ENCODE peak calls at places on chromosomes 4 and X, in seven cellular contexts. One of them, this sample, is unnamed.

GRCh38 chr4:16783119-16783518 is 115.3 kb downstream of the LDB2 start:
- DNase-seq in cardiac muscle cell: no peak
- DNase-seq in right cardiac atrium: no peak
- DNase-seq in CD8-positive, alpha-beta T cell: no peak
- DNase-seq in MM.1S: no peak
- DNase-seq in Panc1: no peak
- DNase-seq in osteoblast: no peak
- DNase-seq in this sample: no peak

GRCh38 chr4:124868495-124868894 is 156.0 kb upstream of the ANKRD50 start:
- DNase-seq in cardiac muscle cell: no peak
- DNase-seq in right cardiac atrium: no peak
- DNase-seq in CD8-positive, alpha-beta T cell: no peak
- DNase-seq in MM.1S: no peak
- DNase-seq in Panc1: no peak
- DNase-seq in osteoblast: no peak
- DNase-seq in this sample: no peak

GRCh38 chrX:37380920-37381319 is 31.8 kb downstream of the PRRG1 start:
- DNase-seq in cardiac muscle cell: peak; percentile 69
- DNase-seq in right cardiac atrium: no peak
- DNase-seq in CD8-positive, alpha-beta T cell: no peak
- DNase-seq in MM.1S: no peak
- DNase-seq in Panc1: peak; percentile 24
- DNase-seq in osteoblast: no peak
- DNase-seq in this sample: peak; percentile 37

GRCh38 chr4:22427676-22428075 is 88.2 kb downstream of the ADGRA3 start:
- DNase-seq in cardiac muscle cell: no peak
- DNase-seq in right cardiac atrium: no peak
- DNase-seq in CD8-positive, alpha-beta T cell: no peak
- DNase-seq in MM.1S: no peak
- DNase-seq in Panc1: no peak
- DNase-seq in osteoblast: no peak
- DNase-seq in this sample: no peak

GRCh38 chrX:41332408-41332987 is 1.5 kb upstream of the DDX3X start:
- DNase-seq in cardiac muscle cell: no peak
- DNase-seq in right cardiac atrium: no peak
- DNase-seq in CD8-positive, alpha-beta T cell: no peak
- DNase-seq in MM.1S: peak; percentile 23
- DNase-seq in Panc1: no peak
- DNase-seq in osteoblast: no peak
- DNase-seq in this sample: peak; percentile 56

GRCh38 chr4:118335774-118336173 is 17.0 kb downstream of the PRSS12 start:
- DNase-seq in cardiac muscle cell: no peak
- DNase-seq in right cardiac atrium: no peak
- DNase-seq in CD8-positive, alpha-beta T cell: no peak
- DNase-seq in MM.1S: no peak
- DNase-seq in Panc1: no peak
- DNase-seq in osteoblast: no peak
- DNase-seq in this sample: no peak

GRCh38 chrX:101415180-101416130 is 7.4 kb downstream of the HNRNPH2 start:
- DNase-seq in cardiac muscle cell: peak; percentile 84
- DNase-seq in right cardiac atrium: no peak
- DNase-seq in CD8-positive, alpha-beta T cell: no peak
- DNase-seq in MM.1S: peak; percentile 69
- DNase-seq in Panc1: peak; percentile 64
- DNase-seq in osteoblast: peak; percentile 85
- DNase-seq in this sample: peak; percentile 66

GRCh38 chrX:10135561-10136399 is 21.0 kb upstream of the CLCN4 start:
- DNase-seq in cardiac muscle cell: no peak
- DNase-seq in right cardiac atrium: no peak
- DNase-seq in CD8-positive, alpha-beta T cell: no peak
- DNase-seq in MM.1S: no peak
- DNase-seq in Panc1: no peak
- DNase-seq in osteoblast: peak; percentile 47
- DNase-seq in this sample: no peak

GRCh38 chrX:5810636-5811035 is 418.0 kb downstream of the NLGN4X start:
- DNase-seq in cardiac muscle cell: no peak
- DNase-seq in right cardiac atrium: no peak
- DNase-seq in CD8-positive, alpha-beta T cell: no peak
- DNase-seq in MM.1S: no peak
- DNase-seq in Panc1: no peak
- DNase-seq in osteoblast: no peak
- DNase-seq in this sample: no peak

GRCh38 chr4:67581208-67581857 is 22.8 kb downstream of the STAP1 start:
- DNase-seq in cardiac muscle cell: no peak
- DNase-seq in right cardiac atrium: no peak
- DNase-seq in CD8-positive, alpha-beta T cell: no peak
- DNase-seq in MM.1S: no peak
- DNase-seq in Panc1: no peak
- DNase-seq in osteoblast: no peak
- DNase-seq in this sample: no peak

GRCh38 chr4:1039493-1040343 is 28.3 kb downstream of the FGFRL1 start:
- DNase-seq in cardiac muscle cell: peak; percentile 64
- DNase-seq in right cardiac atrium: peak; percentile 85
- DNase-seq in CD8-positive, alpha-beta T cell: no peak
- DNase-seq in MM.1S: no peak
- DNase-seq in Panc1: no peak
- DNase-seq in osteoblast: peak; percentile 98
- DNase-seq in this sample: peak; percentile 78

GRCh38 chr4:150032541-150032940 is 45.7 kb upstream of the DCLK2 start:
- DNase-seq in cardiac muscle cell: no peak
- DNase-seq in right cardiac atrium: no peak
- DNase-seq in CD8-positive, alpha-beta T cell: no peak
- DNase-seq in MM.1S: no peak
- DNase-seq in Panc1: no peak
- DNase-seq in osteoblast: no peak
- DNase-seq in this sample: no peak

GRCh38 chr4:110091426-110091825 is 107.0 kb downstream of the ELOVL6 start:
- DNase-seq in cardiac muscle cell: peak; percentile 64
- DNase-seq in right cardiac atrium: no peak
- DNase-seq in CD8-positive, alpha-beta T cell: no peak
- DNase-seq in MM.1S: no peak
- DNase-seq in Panc1: no peak
- DNase-seq in osteoblast: peak; percentile 30
- DNase-seq in this sample: peak; percentile 77

GRCh38 chr4:34973632-34974312 is 1270.5 kb downstream of the ARAP2 start:
- DNase-seq in cardiac muscle cell: no peak
- DNase-seq in right cardiac atrium: no peak
- DNase-seq in CD8-positive, alpha-beta T cell: no peak
- DNase-seq in MM.1S: no peak
- DNase-seq in Panc1: no peak
- DNase-seq in osteoblast: no peak
- DNase-seq in this sample: no peak

GRCh38 chr4:21879187-21879586 is 69.4 kb downstream of the KCNIP4 start:
- DNase-seq in cardiac muscle cell: peak; percentile 32
- DNase-seq in right cardiac atrium: no peak
- DNase-seq in CD8-positive, alpha-beta T cell: no peak
- DNase-seq in MM.1S: no peak
- DNase-seq in Panc1: no peak
- DNase-seq in osteoblast: peak; percentile 52
- DNase-seq in this sample: peak; percentile 20

GRCh38 chr4:139208404-139208945 is 31.5 kb upstream of the ELF2 start:
- DNase-seq in cardiac muscle cell: peak; percentile 86
- DNase-seq in right cardiac atrium: no peak
- DNase-seq in CD8-positive, alpha-beta T cell: no peak
- DNase-seq in MM.1S: peak; percentile 93
- DNase-seq in Panc1: no peak
- DNase-seq in osteoblast: no peak
- DNase-seq in this sample: peak; percentile 93

GRCh38 chrX:44619039-44619438 is 76.4 kb upstream of the FUNDC1 start:
- DNase-seq in cardiac muscle cell: no peak
- DNase-seq in right cardiac atrium: no peak
- DNase-seq in CD8-positive, alpha-beta T cell: no peak
- DNase-seq in MM.1S: no peak
- DNase-seq in Panc1: no peak
- DNase-seq in osteoblast: no peak
- DNase-seq in this sample: no peak

GRCh38 chr4:48629458-48629857 is 139.4 kb downstream of the ZAR1 start:
- DNase-seq in cardiac muscle cell: no peak
- DNase-seq in right cardiac atrium: no peak
- DNase-seq in CD8-positive, alpha-beta T cell: no peak
- DNase-seq in MM.1S: no peak
- DNase-seq in Panc1: no peak
- DNase-seq in osteoblast: no peak
- DNase-seq in this sample: no peak

GRCh38 chr4:104015680-104016079 is 295.9 kb upstream of the TACR3 start:
- DNase-seq in cardiac muscle cell: peak; percentile 2
- DNase-seq in right cardiac atrium: no peak
- DNase-seq in CD8-positive, alpha-beta T cell: no peak
- DNase-seq in MM.1S: peak; percentile 13
- DNase-seq in Panc1: no peak
- DNase-seq in osteoblast: peak; percentile 22
- DNase-seq in this sample: no peak

GRCh38 chrX:56728752-56729151 is 291 bp upstream of the NBDY start:
- DNase-seq in cardiac muscle cell: peak; percentile 37
- DNase-seq in right cardiac atrium: no peak
- DNase-seq in CD8-positive, alpha-beta T cell: no peak
- DNase-seq in MM.1S: peak; percentile 41
- DNase-seq in Panc1: no peak
- DNase-seq in osteoblast: no peak
- DNase-seq in this sample: peak; percentile 41

GRCh38 chr4:3223346-3223745 is 25.6 kb upstream of the MSANTD1 start:
- DNase-seq in cardiac muscle cell: no peak
- DNase-seq in right cardiac atrium: no peak
- DNase-seq in CD8-positive, alpha-beta T cell: no peak
- DNase-seq in MM.1S: no peak
- DNase-seq in Panc1: no peak
- DNase-seq in osteoblast: peak; percentile 60
- DNase-seq in this sample: no peak

GRCh38 chr4:109559625-109559982 is 442 bp upstream of the MCUB start:
- DNase-seq in cardiac muscle cell: peak; percentile 60
- DNase-seq in right cardiac atrium: peak; percentile 69
- DNase-seq in CD8-positive, alpha-beta T cell: peak; percentile 78
- DNase-seq in MM.1S: no peak
- DNase-seq in Panc1: no peak
- DNase-seq in osteoblast: peak; percentile 76
- DNase-seq in this sample: peak; percentile 69

GRCh38 chrX:54921427-54922021 is 900 bp downstream of the TRO start:
- DNase-seq in cardiac muscle cell: peak; percentile 75
- DNase-seq in right cardiac atrium: peak; percentile 88
- DNase-seq in CD8-positive, alpha-beta T cell: peak; percentile 66
- DNase-seq in MM.1S: peak; percentile 60
- DNase-seq in Panc1: no peak
- DNase-seq in osteoblast: peak; percentile 79
- DNase-seq in this sample: peak; percentile 85

GRCh38 chr4:73844352-73844751 is 7.9 kb downstream of the CXCL6 start:
- DNase-seq in cardiac muscle cell: peak; percentile 70
- DNase-seq in right cardiac atrium: no peak
- DNase-seq in CD8-positive, alpha-beta T cell: no peak
- DNase-seq in MM.1S: no peak
- DNase-seq in Panc1: no peak
- DNase-seq in osteoblast: peak; percentile 79
- DNase-seq in this sample: peak; percentile 85

GRCh38 chr4:142700521-142700920 is 145.6 kb downstream of the INPP4B start:
- DNase-seq in cardiac muscle cell: no peak
- DNase-seq in right cardiac atrium: no peak
- DNase-seq in CD8-positive, alpha-beta T cell: no peak
- DNase-seq in MM.1S: no peak
- DNase-seq in Panc1: no peak
- DNase-seq in osteoblast: no peak
- DNase-seq in this sample: no peak

GRCh38 chr4:142697303-142697702 is 148.8 kb downstream of the INPP4B start:
- DNase-seq in cardiac muscle cell: no peak
- DNase-seq in right cardiac atrium: no peak
- DNase-seq in CD8-positive, alpha-beta T cell: no peak
- DNase-seq in MM.1S: no peak
- DNase-seq in Panc1: no peak
- DNase-seq in osteoblast: no peak
- DNase-seq in this sample: no peak

GRCh38 chr4:142698541-142698940 is 147.6 kb downstream of the INPP4B start:
- DNase-seq in cardiac muscle cell: no peak
- DNase-seq in right cardiac atrium: no peak
- DNase-seq in CD8-positive, alpha-beta T cell: no peak
- DNase-seq in MM.1S: no peak
- DNase-seq in Panc1: no peak
- DNase-seq in osteoblast: no peak
- DNase-seq in this sample: no peak

GRCh38 chr4:142696334-142697122 is 149.6 kb downstream of the INPP4B start:
- DNase-seq in cardiac muscle cell: no peak
- DNase-seq in right cardiac atrium: no peak
- DNase-seq in CD8-positive, alpha-beta T cell: no peak
- DNase-seq in MM.1S: no peak
- DNase-seq in Panc1: no peak
- DNase-seq in osteoblast: no peak
- DNase-seq in this sample: peak; percentile 15

GRCh38 chr4:142697928-142698327 is 148.2 kb downstream of the INPP4B start:
- DNase-seq in cardiac muscle cell: no peak
- DNase-seq in right cardiac atrium: no peak
- DNase-seq in CD8-positive, alpha-beta T cell: no peak
- DNase-seq in MM.1S: no peak
- DNase-seq in Panc1: no peak
- DNase-seq in osteoblast: no peak
- DNase-seq in this sample: no peak
- H3K4me1 ChIP-seq in cardiac muscle cell: no peaks in the 10 kb centered on the region
- H3K4me1 ChIP-seq in right cardiac atrium: peaks cover 2% of the 10 kb centered on the region
- H3K4me1 ChIP-seq in CD8-positive, alpha-beta T cell: peaks cover 67% of the 10 kb centered on the region
- H3K4me1 ChIP-seq in MM.1S: no peaks in the 10 kb centered on the region
- H3K4me1 ChIP-seq in Panc1: no peaks in the 10 kb centered on the region
- H3K4me1 ChIP-seq in osteoblast: no peaks in the 10 kb centered on the region
- H3K4me1 ChIP-seq in this sample: no peaks in the 10 kb centered on the region

GRCh38 chrX:64152857-64153256 is 52.7 kb downstream of the AMER1 start:
- DNase-seq in cardiac muscle cell: no peak
- DNase-seq in right cardiac atrium: no peak
- DNase-seq in CD8-positive, alpha-beta T cell: no peak
- DNase-seq in MM.1S: no peak
- DNase-seq in Panc1: no peak
- DNase-seq in osteoblast: no peak
- DNase-seq in this sample: no peak
- H3K27ac ChIP-seq in cardiac muscle cell: no peak overlapping the region
- H3K27ac ChIP-seq in right cardiac atrium: no peak overlapping the region
- H3K27ac ChIP-seq in CD8-positive, alpha-beta T cell: no peak overlapping the region
- H3K27ac ChIP-seq in MM.1S: no peak overlapping the region
- H3K27ac ChIP-seq in Panc1: no peak overlapping the region
- H3K27ac ChIP-seq in osteoblast: no peak overlapping the region
- H3K27ac ChIP-seq in this sample: no peak overlapping the region

GRCh38 chrX:23896983-23897382 is 10.8 kb downstream of the APOO start:
- DNase-seq in cardiac muscle cell: no peak
- DNase-seq in right cardiac atrium: no peak
- DNase-seq in CD8-positive, alpha-beta T cell: no peak
- DNase-seq in MM.1S: no peak
- DNase-seq in Panc1: no peak
- DNase-seq in osteoblast: no peak
- DNase-seq in this sample: no peak
- H3K4me1 ChIP-seq in cardiac muscle cell: peaks cover 34% of the 10 kb centered on the region
- H3K4me1 ChIP-seq in right cardiac atrium: peaks cover 6% of the 10 kb centered on the region
- H3K4me1 ChIP-seq in CD8-positive, alpha-beta T cell: peaks cover 2% of the 10 kb centered on the region
- H3K4me1 ChIP-seq in MM.1S: peaks cover 8% of the 10 kb centered on the region
- H3K4me1 ChIP-seq in Panc1: peaks cover 14% of the 10 kb centered on the region
- H3K4me1 ChIP-seq in osteoblast: peaks cover 35% of the 10 kb centered on the region
- H3K4me1 ChIP-seq in this sample: peaks cover 45% of the 10 kb centered on the region

DNA sequence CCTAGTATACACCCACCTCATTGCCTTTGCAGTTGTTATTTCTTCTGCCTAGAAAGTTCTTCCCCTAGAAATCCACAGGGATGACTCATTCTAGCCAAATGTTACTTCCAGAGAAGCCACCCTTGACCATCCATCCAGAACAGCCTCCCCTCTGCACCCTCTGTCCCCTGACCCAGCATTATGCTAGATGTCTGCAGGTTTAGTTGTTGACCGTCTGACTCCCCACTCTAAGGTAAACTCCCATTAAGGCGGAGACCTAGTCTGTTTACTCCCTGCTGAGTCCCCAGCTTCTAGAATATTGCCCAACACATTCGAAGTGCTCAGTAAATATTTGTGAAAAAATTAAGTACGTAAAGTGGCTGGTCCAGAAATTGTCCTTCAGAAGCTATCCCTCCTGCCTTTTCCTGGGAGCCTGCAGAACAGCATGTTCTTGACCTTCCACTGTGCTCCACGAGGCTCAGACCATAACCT is 11.0 kb downstream of the SRD5A3 start:
- DNase-seq in cardiac muscle cell: peak; percentile 21
- DNase-seq in right cardiac atrium: no peak
- DNase-seq in CD8-positive, alpha-beta T cell: no peak
- DNase-seq in MM.1S: no peak
- DNase-seq in Panc1: no peak
- DNase-seq in osteoblast: peak; percentile 89
- DNase-seq in this sample: peak; percentile 61
- H3K27ac ChIP-seq in cardiac muscle cell: no peak overlapping the region
- H3K27ac ChIP-seq in right cardiac atrium: no peak overlapping the region
- H3K27ac ChIP-seq in CD8-positive, alpha-beta T cell: no peak overlapping the region
- H3K27ac ChIP-seq in MM.1S: no peak overlapping the region
- H3K27ac ChIP-seq in Panc1: no peak overlapping the region
- H3K27ac ChIP-seq in osteoblast: no peak overlapping the region
- H3K27ac ChIP-seq in this sample: no peak overlapping the region